ENCODE peak calls at places on chromosome 4, in four cellular contexts. Y, M, H and T are unnamed samples.

GRCh38 chr4:3283916-3284315 is 8.9 kb upstream of the RGS12 start:
- DNase-seq in M (no peak), H (no peak), Y (no peak), T (no peak)

GRCh38 chr4:85116008-85116407 is 149.5 kb upstream of the WDFY3 start:
- DNase-seq in H (peak), M (no peak), Y (no peak), T (no peak)

GRCh38 chr4:141807073-141807472 is 170.7 kb downstream of the IL15 start:
- DNase-seq in H (no peak), M (peak), Y (no peak), T (no peak)

GRCh38 chr4:138192113-138192512 is 50.0 kb downstream of the SLC7A11 start:
- DNase-seq in Y (no peak), H (no peak), M (no peak), T (no peak)

GRCh38 chr4:81594495-81595169 is 122.9 kb upstream of the RASGEF1B start:
- DNase-seq in M (no peak), Y (no peak), H (no peak), T (no peak)

GRCh38 chr4:102501635-102502382 is 650 bp downstream of the NFKB1 start:
- DNase-seq in H (peak), M (peak), Y (peak), T (peak)

GRCh38 chr4:95118507-95118906 is 360.8 kb downstream of the BMPR1B start:
- DNase-seq in Y (no peak), M (no peak), H (no peak), T (no peak)

GRCh38 chr4:85968945-85969830 is 390.7 kb downstream of the MAPK10 start:
- DNase-seq in M (peak), H (no peak), Y (peak), T (peak)

GRCh38 chr4:179804440-179804839 is 2362.2 kb upstream of the AGA start:
- DNase-seq in Y (no peak), M (peak), H (no peak), T (no peak)

GRCh38 chr4:159926871-159927270 is 824.0 kb downstream of the RAPGEF2 start:
- DNase-seq in M (no peak), H (no peak), Y (no peak), T (no peak)

GRCh38 chr4:8365353-8365752 is 75.2 kb downstream of the ACOX3 start:
- DNase-seq in H (no peak), Y (no peak), M (no peak), T (no peak)

GRCh38 chr4:168028568-168028967 is 63.8 kb upstream of the ANXA10 start:
- DNase-seq in Y (no peak), H (no peak), M (no peak), T (no peak)

GRCh38 chr4:709348-709747 is 3.7 kb downstream of the PCGF3 start:
- DNase-seq in M (no peak), Y (no peak), H (no peak), T (no peak)

GRCh38 chr4:52106701-52107100 is 55.6 kb downstream of the SPATA18 start:
- DNase-seq in H (no peak), Y (no peak), M (peak), T (no peak)

GRCh38 chr4:125432078-125432477 is 117.3 kb downstream of the FAT4 start:
- DNase-seq in M (peak), Y (no peak), H (no peak), T (no peak)

GRCh38 chr4:963276-964225 is 9.8 kb downstream of the DGKQ start:
- DNase-seq in M (no peak), H (no peak), Y (no peak), T (no peak)